ENCODE peak calls at places on chromosomes 6 and 20, in eight cellular contexts. F is transverse colon, E is lower lobe of right lung, C is right atrium auricular region, R is RWPE1, W is WTC11, P is HFFc6, V is cardiac muscle cell. B is an unnamed sample.

GRCh38 chr20:57190536-57191265 is 75.7 kb downstream of the BMP7 start:
- DNase-seq in F (no peak), E (no peak), C (no peak), R (peak; percentile 74), W (no peak), P (peak; percentile 31), V (no peak), B (no peak)

GRCh38 chr6:38871745-38872568 is 156.8 kb downstream of the DNAH8 start:
- DNase-seq in F (peak; percentile 47), E (no peak), C (no peak), R (peak; percentile 34), W (peak; percentile 79), P (peak; percentile 28), V (peak; percentile 67), B (peak; percentile 72)

GRCh38 chr20:50921055-50921454 is 10.2 kb downstream of the ADNP start:
- DNase-seq in F (no peak), E (no peak), C (no peak), R (peak; percentile 51), W (no peak), P (no peak), V (peak; percentile 49), B (no peak)

GRCh38 chr6:25295651-25296050 is 16.5 kb downstream of the CARMIL1 start:
- DNase-seq in F (no peak), E (no peak), C (no peak), R (no peak), W (no peak), P (peak; percentile 17), V (no peak), B (no peak)

GRCh38 chr20:43363506-43363905 is 94.2 kb upstream of the SRSF6 start:
- DNase-seq in F (no peak), E (no peak), C (no peak), R (no peak), W (no peak), P (no peak), V (no peak), B (no peak)

GRCh38 chr6:82380566-82381185 is 17.1 kb downstream of the TPBG start:
- DNase-seq in F (no peak), E (no peak), C (no peak), R (no peak), W (no peak), P (no peak), V (no peak), B (no peak)

GRCh38 chr6:134035823-134036296 is 16.6 kb downstream of the SLC2A12 start:
- DNase-seq in F (peak; percentile 42), E (no peak), C (no peak), R (peak; percentile 58), W (no peak), P (no peak), V (peak; percentile 65), B (peak; percentile 56)

GRCh38 chr6:79993012-79993910 is 11.2 kb upstream of the TTK start:
- DNase-seq in F (no peak), E (no peak), C (no peak), R (no peak), W (no peak), P (no peak), V (no peak), B (no peak)

GRCh38 chr6:3373597-3374203 is 83.2 kb downstream of the SLC22A23 start:
- DNase-seq in F (no peak), E (no peak), C (no peak), R (no peak), W (no peak), P (no peak), V (no peak), B (no peak)

GRCh38 chr6:3372912-3373554 is 83.8 kb downstream of the SLC22A23 start:
- DNase-seq in F (peak; percentile 39), E (no peak), C (no peak), R (no peak), W (no peak), P (no peak), V (no peak), B (peak; percentile 35)

GRCh38 chr6:3370361-3371221 is 86.3 kb downstream of the SLC22A23 start:
- DNase-seq in F (no peak), E (no peak), C (no peak), R (no peak), W (no peak), P (no peak), V (no peak), B (no peak)

GRCh38 chr6:3371222-3371949 is 85.5 kb downstream of the SLC22A23 start:
- DNase-seq in F (no peak), E (no peak), C (no peak), R (no peak), W (no peak), P (no peak), V (no peak), B (no peak)

DNA sequence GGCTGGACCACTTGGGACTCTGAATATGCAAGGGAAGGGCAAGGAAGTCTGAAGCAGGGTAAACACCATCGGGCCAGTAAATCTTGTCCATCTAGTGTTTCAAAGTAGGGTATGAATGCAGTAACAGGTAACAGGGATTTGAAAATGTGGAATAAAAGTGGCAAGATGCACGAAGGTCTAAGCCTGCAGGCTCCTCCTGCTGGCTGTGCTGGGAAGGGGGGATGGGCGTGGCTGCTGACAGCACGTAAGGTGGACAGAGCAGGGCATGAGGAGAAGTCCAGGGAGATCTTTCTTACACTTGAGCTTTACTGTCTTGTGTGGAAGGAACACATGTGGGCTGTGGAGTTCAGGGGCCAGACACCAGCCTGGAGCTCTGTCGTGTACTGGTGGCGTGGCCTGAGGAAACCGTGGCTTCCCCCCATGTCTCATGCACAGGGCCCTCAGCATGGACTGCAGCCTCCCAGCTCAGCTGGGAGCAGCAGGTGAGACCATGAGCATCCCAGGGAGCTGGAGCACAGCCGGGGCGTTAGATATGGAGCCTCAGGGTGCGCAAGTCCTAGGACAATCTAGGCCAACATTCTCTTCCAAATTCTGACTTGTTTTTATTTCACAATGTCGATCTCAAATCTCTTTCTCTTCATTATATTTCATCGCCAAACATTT is 84.5 kb downstream of the SLC22A23 start:
- DNase-seq in F (no peak), E (no peak), C (no peak), R (no peak), W (no peak), P (no peak), V (no peak), B (peak; percentile 68)
- TF ChIP-seq CTCF in F (no peak), E (no peak), C (peak; percentile 11), R (no peak), W (no peak), P (peak; percentile 19), V (peak; percentile 21), B (no peak)

GRCh38 chr20:49437057-49437456 is 45.4 kb downstream of the KCNB1 start:
- DNase-seq in F (no peak), E (no peak), C (no peak), R (no peak), W (no peak), P (no peak), V (no peak), B (no peak)

GRCh38 chr20:49433387-49433786 is 49.1 kb downstream of the KCNB1 start:
- DNase-seq in F (no peak), E (no peak), C (no peak), R (no peak), W (no peak), P (no peak), V (no peak), B (no peak)

GRCh38 chr20:49431345-49431744 is 51.1 kb downstream of the KCNB1 start:
- DNase-seq in F (no peak), E (no peak), C (no peak), R (peak; percentile 47), W (no peak), P (no peak), V (peak; percentile 20), B (no peak)

GRCh38 chr20:49432562-49432961 is 49.9 kb downstream of the KCNB1 start:
- DNase-seq in F (no peak), E (no peak), C (no peak), R (no peak), W (no peak), P (no peak), V (no peak), B (no peak)

DNA sequence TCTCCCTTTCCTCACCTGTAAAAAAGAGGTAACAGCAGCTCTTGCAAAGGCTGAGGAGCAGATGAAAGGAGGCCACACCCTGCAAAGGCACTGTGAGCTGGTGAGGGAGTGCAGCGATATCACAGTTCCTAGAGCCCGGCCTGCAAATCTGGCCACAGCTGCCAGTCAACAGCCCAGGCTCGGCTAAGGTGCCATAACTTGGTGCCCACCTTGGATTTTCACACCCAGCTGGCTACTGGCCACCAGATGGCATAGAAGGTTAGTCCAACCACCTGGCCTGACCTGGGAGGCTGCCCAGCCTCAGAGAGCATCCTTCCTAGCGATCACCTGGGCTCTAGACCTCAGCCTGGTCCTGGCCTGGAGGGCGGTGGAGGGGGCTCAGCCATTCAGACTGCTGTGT is 46.8 kb downstream of the KCNB1 start:
- DNase-seq in F (no peak), E (no peak), C (no peak), R (no peak), W (no peak), P (no peak), V (no peak), B (no peak)
- TF ChIP-seq CTCF in F (no peak), E (no peak), C (no peak), R (no peak), W (no peak), P (no peak), V (no peak), B (no peak)

GRCh38 chr20:32535316-32535952 is 49.7 kb downstream of the NOL4L start:
- DNase-seq in F (no peak), E (peak; percentile 15), C (no peak), R (no peak), W (no peak), P (no peak), V (no peak), B (no peak)
- TF ChIP-seq CTCF in F (no peak), E (no peak), C (no peak), R (no peak), W (no peak), P (no peak), V (no peak), B (no peak)

DNA sequence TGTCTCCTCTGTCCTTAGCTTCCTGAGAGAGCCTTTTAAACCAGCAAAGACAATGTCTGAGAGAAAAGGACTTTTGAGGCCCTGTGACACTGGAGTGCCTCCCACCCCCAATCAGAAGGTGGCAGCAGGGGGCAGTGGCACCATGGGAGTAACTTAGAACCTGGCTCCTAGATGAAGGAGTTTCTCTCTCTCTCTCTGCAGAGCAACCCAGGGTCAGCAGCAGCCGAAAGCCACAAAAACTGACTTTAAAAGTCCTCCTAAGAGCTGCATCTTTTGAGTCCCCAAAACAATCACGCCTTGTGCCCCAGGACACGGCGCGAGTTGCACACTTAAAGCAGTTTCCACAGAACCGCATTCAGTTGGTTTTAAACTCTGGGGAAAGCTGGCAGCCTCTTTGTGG is 5.3 kb upstream of the TCP11 start:
- DNase-seq in F (peak; percentile 61), E (peak; percentile 59), C (no peak), R (peak; percentile 45), W (peak; percentile 56), P (peak; percentile 30), V (peak; percentile 54), B (peak; percentile 72)
- TF ChIP-seq CTCF in F (peak; percentile 45), E (peak; percentile 55), C (peak; percentile 72), R (peak; percentile 20), W (no peak), P (peak; percentile 83), V (peak; percentile 59), B (peak; percentile 17)

B was measured in mucosa of descending colon.